ENCODE peak calls at places on chromosomes 6 and 20, in four cellular contexts. J is fibroblast of lung, L is psoas muscle, X is PC-3. V is an unnamed sample.

GRCh38 chr6:149488815-149489214 is 4.0 kb upstream of the ZC3H12D start:
- DNase-seq in J (peak), L (no peak), X (peak), V (no peak)

GRCh38 chr20:32945710-32946221 is 58.5 kb downstream of the SUN5 start:
- DNase-seq in J (peak), L (no peak), X (peak), V (no peak)

GRCh38 chr6:603265-603664 is 53.6 kb downstream of the HUS1B start:
- DNase-seq in J (no peak), L (no peak), X (no peak), V (no peak)

GRCh38 chr6:30963641-30964040 is 19.9 kb upstream of the MUC21 start:
- DNase-seq in J (peak), L (no peak), X (peak), V (peak)

GRCh38 chr20:3116341-3116740 is 31.8 kb upstream of the AVP start:
- DNase-seq in J (no peak), L (no peak), X (no peak), V (no peak)

GRCh38 chr6:40390144-40390800 is 196.9 kb downstream of the LRFN2 start:
- DNase-seq in J (no peak), L (no peak), X (no peak), V (no peak)

GRCh38 chr20:18287915-18288747 is at the start of gene ZNF133:
- DNase-seq in J (peak), L (peak), X (peak), V (peak)

GRCh38 chr6:170132011-170132521 is 158.8 kb downstream of the DLL1 start:
- DNase-seq in J (no peak), L (no peak), X (no peak), V (peak)

GRCh38 chr6:170186909-170187668 is 103.8 kb downstream of the DLL1 start:
- DNase-seq in J (no peak), L (no peak), X (no peak), V (no peak)

GRCh38 chr6:37254881-37255280 is 2.7 kb upstream of the TBC1D22B start:
- DNase-seq in J (no peak), L (no peak), X (no peak), V (no peak)

GRCh38 chr6:89706121-89706520 is 67.6 kb upstream of the LYRM2 start:
- DNase-seq in J (no peak), L (no peak), X (no peak), V (no peak)

GRCh38 chr6:32154514-32155161 is 697 bp downstream of the PPT2 start:
- DNase-seq in J (peak), L (peak), X (peak), V (peak)

GRCh38 chr6:15960740-15961629 is 167.9 kb upstream of the MYLIP start:
- DNase-seq in J (no peak), L (no peak), X (no peak), V (no peak)

GRCh38 chr6:121847806-121848522 is 412.5 kb downstream of the GJA1 start:
- DNase-seq in J (no peak), L (no peak), X (no peak), V (no peak)

GRCh38 chr6:37669306-37669705 is 28.4 kb downstream of the MDGA1 start:
- DNase-seq in J (no peak), L (no peak), X (peak), V (no peak)

GRCh38 chr20:58366016-58366415 is 23.0 kb upstream of the VAPB start:
- DNase-seq in J (no peak), L (no peak), X (no peak), V (no peak)

GRCh38 chr6:46652603-46653438 is at the start of the genes CYP39A1 and SLC25A27:
- DNase-seq in J (peak), L (peak), X (peak), V (peak)

GRCh38 chr6:155432293-155432692 is 23.3 kb downstream of the NOX3 start:
- DNase-seq in J (no peak), L (no peak), X (peak), V (no peak)

GRCh38 chr6:4637691-4638433 is 138.3 kb upstream of the CDYL start:
- DNase-seq in J (peak), L (no peak), X (peak), V (no peak)

GRCh38 chr20:25057234-25058050 is 497 bp downstream of the ACSS1 start:
- DNase-seq in J (peak), L (peak), X (peak), V (peak)

GRCh38 chr6:127297502-127298070 is 30.9 kb downstream of the RNF146 start:
- DNase-seq in J (no peak), L (no peak), X (no peak), V (no peak)
- H3K27ac ChIP-seq in J (no peak), L (no peak), X (no peak), V (no peak)

GRCh38 chr6:144999127-144999526 is 714.0 kb downstream of the UTRN start:
- DNase-seq in J (no peak), L (no peak), X (peak), V (no peak)
- TF ChIP-seq CTCF in J (peak), L (no peak), X (no peak), V (no peak)

GRCh38 chr6:77461796-77462195 is 1.5 kb downstream of the HTR1B start:
- DNase-seq in J (no peak), L (no peak), X (no peak), V (no peak)

GRCh38 chr6:77463308-77463880 is at the start of gene HTR1B:
- DNase-seq in J (no peak), L (no peak), X (no peak), V (no peak)

GRCh38 chr6:77463881-77464867 is 883 bp upstream of the HTR1B start:
- DNase-seq in J (no peak), L (no peak), X (no peak), V (no peak)

GRCh38 chr6:77466055-77467028 is 3.1 kb upstream of the HTR1B start:
- DNase-seq in J (peak), L (peak), X (peak), V (peak)

GRCh38 chr6:77462359-77463307 is 658 bp downstream of the HTR1B start:
- DNase-seq in J (no peak), L (no peak), X (no peak), V (no peak)
- H3K4me3 ChIP-seq in J (peak), L (peak), X (no peak), V (no peak)

GRCh38 chr20:63080811-63081210 is 74.0 kb upstream of the BHLHE23 start:
- DNase-seq in J (no peak), L (no peak), X (no peak), V (no peak)
- H3K27ac ChIP-seq in J (no peak), L (no peak), X (no peak), V (no peak)

GRCh38 chr6:18138906-18139305 is 16.0 kb downstream of the TPMT start:
- DNase-seq in J (no peak), L (no peak), X (no peak), V (no peak)
- TF ChIP-seq CTCF in J (no peak), L (no peak), X (no peak), V (no peak)

GRCh38 chr6:135853227-135853626 is 1.7 kb downstream of the PDE7B start:
- DNase-seq in J (peak), L (no peak), X (no peak), V (no peak)
- H3K4me3 ChIP-seq in J (peak), L (peak), X (no peak), V (no peak)

DNA sequence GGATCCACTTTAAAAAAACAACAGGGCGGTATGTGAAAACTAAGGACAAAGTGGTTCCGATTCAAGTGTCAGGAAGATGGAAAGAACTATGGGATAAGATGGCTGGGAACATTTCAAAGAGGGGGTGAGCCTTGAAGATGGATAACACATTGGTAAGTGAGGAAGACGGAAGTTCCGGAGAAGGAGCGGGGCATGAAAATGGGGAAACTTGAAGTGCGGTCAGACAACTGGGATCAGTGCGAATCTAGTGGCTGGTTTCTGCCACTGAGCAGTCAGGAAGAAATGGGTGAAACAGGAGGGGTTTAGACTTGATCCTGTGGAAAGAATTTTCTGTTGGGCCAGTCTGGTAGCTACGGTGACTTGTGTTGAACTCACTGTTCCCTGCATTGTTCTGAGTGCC is 1.2 kb downstream of the NAA20 start:
- DNase-seq in J (no peak), L (no peak), X (peak), V (no peak)
- H3K27ac ChIP-seq in J (no peak), L (no peak), X (peak), V (no peak)

GRCh38 chr6:148427333-148427732 is 84.7 kb downstream of the SASH1 start:
- DNase-seq in J (no peak), L (no peak), X (no peak), V (no peak)
- TF ChIP-seq CTCF in J (no peak), L (no peak), X (no peak), V (no peak)

V was measured in pancreas.